ENCODE peak calls at places on chromosome 6, in four cellular contexts. One of them, this sample, is unnamed.
A peak's percentile ranks its signal among the peaks of the same experiment; 100 is the strongest.

GRCh38 chr6:98827295-98828159 is 6.8 kb upstream of the POU3F2 start:
- DNase-seq in lower lobe of right lung: no peak
- DNase-seq in cardiac muscle cell: peak; percentile 50
- DNase-seq in CD4-positive, alpha-beta memory T cell: no peak
- DNase-seq in this sample: peak; percentile 68

GRCh38 chr6:43355862-43356590 is 13.4 kb downstream of the ZNF318 start:
- DNase-seq in CD4-positive, alpha-beta memory T cell: no peak
- DNase-seq in cardiac muscle cell: peak; percentile 39
- DNase-seq in lower lobe of right lung: no peak
- DNase-seq in this sample: no peak

GRCh38 chr6:121064345-121064744 is 269.9 kb downstream of the TBC1D32 start:
- DNase-seq in cardiac muscle cell: no peak
- DNase-seq in CD4-positive, alpha-beta memory T cell: no peak
- DNase-seq in lower lobe of right lung: no peak
- DNase-seq in this sample: no peak

GRCh38 chr6:30687659-30688431 is 1.4 kb upstream of the PPP1R18 start:
- DNase-seq in cardiac muscle cell: no peak
- DNase-seq in lower lobe of right lung: no peak
- DNase-seq in CD4-positive, alpha-beta memory T cell: no peak
- DNase-seq in this sample: peak; percentile 75

GRCh38 chr6:159871241-159871640 is 19.5 kb upstream of the MAS1 start:
- DNase-seq in lower lobe of right lung: no peak
- DNase-seq in cardiac muscle cell: no peak
- DNase-seq in CD4-positive, alpha-beta memory T cell: no peak
- DNase-seq in this sample: no peak

GRCh38 chr6:30150151-30150550 is 10.9 kb downstream of the TRIM10 start:
- DNase-seq in CD4-positive, alpha-beta memory T cell: no peak
- DNase-seq in lower lobe of right lung: no peak
- DNase-seq in cardiac muscle cell: no peak
- DNase-seq in this sample: no peak

GRCh38 chr6:32570363-32570905 is 19.2 kb downstream of the HLA-DRB1 start:
- DNase-seq in cardiac muscle cell: no peak
- DNase-seq in CD4-positive, alpha-beta memory T cell: no peak
- DNase-seq in lower lobe of right lung: no peak
- DNase-seq in this sample: no peak

GRCh38 chr6:34657307-34657978 is 39.1 kb downstream of the ILRUN start:
- DNase-seq in CD4-positive, alpha-beta memory T cell: peak; percentile 50
- DNase-seq in cardiac muscle cell: peak; percentile 29
- DNase-seq in lower lobe of right lung: no peak
- DNase-seq in this sample: no peak

GRCh38 chr6:105272783-105273182 is 93.0 kb upstream of the POPDC3 start:
- DNase-seq in lower lobe of right lung: no peak
- DNase-seq in CD4-positive, alpha-beta memory T cell: no peak
- DNase-seq in cardiac muscle cell: peak; percentile 94
- DNase-seq in this sample: no peak

GRCh38 chr6:36375644-36376155 is 11.8 kb downstream of the ETV7 start:
- DNase-seq in lower lobe of right lung: no peak
- DNase-seq in CD4-positive, alpha-beta memory T cell: no peak
- DNase-seq in cardiac muscle cell: no peak
- DNase-seq in this sample: peak; percentile 63

GRCh38 chr6:51743999-51744398 is 343.4 kb downstream of the PKHD1 start:
- DNase-seq in CD4-positive, alpha-beta memory T cell: no peak
- DNase-seq in lower lobe of right lung: no peak
- DNase-seq in cardiac muscle cell: no peak
- DNase-seq in this sample: no peak

GRCh38 chr6:42366999-42367352 is 84.8 kb downstream of the TRERF1 start:
- DNase-seq in CD4-positive, alpha-beta memory T cell: no peak
- DNase-seq in cardiac muscle cell: no peak
- DNase-seq in lower lobe of right lung: no peak
- DNase-seq in this sample: no peak

GRCh38 chr6:46655803-46656202 is 3.0 kb downstream of the SLC25A27 start:
- DNase-seq in cardiac muscle cell: peak; percentile 51
- DNase-seq in lower lobe of right lung: no peak
- DNase-seq in CD4-positive, alpha-beta memory T cell: no peak
- DNase-seq in this sample: no peak

GRCh38 chr6:81215092-81215432 is 537.4 kb downstream of the TENT5A start:
- DNase-seq in cardiac muscle cell: no peak
- DNase-seq in CD4-positive, alpha-beta memory T cell: no peak
- DNase-seq in lower lobe of right lung: no peak
- DNase-seq in this sample: peak; percentile 15

GRCh38 chr6:158061709-158062461 is 80.2 kb downstream of the SYNJ2 start:
- DNase-seq in cardiac muscle cell: no peak
- DNase-seq in lower lobe of right lung: no peak
- DNase-seq in CD4-positive, alpha-beta memory T cell: no peak
- DNase-seq in this sample: no peak

GRCh38 chr6:158067436-158068015 is 85.9 kb downstream of the SYNJ2 start:
- DNase-seq in cardiac muscle cell: no peak
- DNase-seq in lower lobe of right lung: no peak
- DNase-seq in CD4-positive, alpha-beta memory T cell: no peak
- DNase-seq in this sample: no peak

GRCh38 chr6:158066161-158066781 is 84.6 kb downstream of the SYNJ2 start:
- DNase-seq in cardiac muscle cell: no peak
- DNase-seq in CD4-positive, alpha-beta memory T cell: no peak
- DNase-seq in lower lobe of right lung: no peak
- DNase-seq in this sample: peak; percentile 61

GRCh38 chr6:158063736-158064135 is 82.1 kb downstream of the SYNJ2 start:
- DNase-seq in cardiac muscle cell: no peak
- DNase-seq in lower lobe of right lung: no peak
- DNase-seq in CD4-positive, alpha-beta memory T cell: no peak
- DNase-seq in this sample: peak; percentile 54

DNA sequence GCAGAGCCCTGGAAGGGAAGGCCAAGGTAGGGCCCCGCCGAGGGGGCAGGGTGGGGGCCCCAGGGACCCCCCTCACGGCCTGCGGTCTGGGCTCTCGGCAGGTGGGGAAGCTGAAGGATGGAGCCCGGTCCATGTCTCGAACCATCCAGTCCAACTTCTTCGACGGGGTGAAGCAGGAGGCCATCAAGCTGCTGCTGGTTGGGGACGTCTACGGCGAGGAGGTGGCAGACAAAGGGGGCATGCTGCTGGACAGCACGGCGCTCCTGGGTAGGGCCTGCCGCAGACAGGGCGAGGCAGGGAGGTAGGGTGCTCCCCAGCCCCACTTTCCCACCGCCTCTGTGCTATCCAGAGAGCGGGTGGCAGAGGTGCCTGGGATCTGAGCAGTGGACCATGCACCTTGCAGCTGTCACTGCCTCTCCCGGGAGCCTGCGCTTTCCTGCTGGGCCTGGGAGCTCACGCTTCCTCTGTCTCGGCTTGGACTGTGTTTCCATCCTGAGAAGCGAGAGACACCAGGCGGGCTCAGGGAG is 83.1 kb downstream of the SYNJ2 start:
- DNase-seq in cardiac muscle cell: no peak
- DNase-seq in lower lobe of right lung: no peak
- DNase-seq in CD4-positive, alpha-beta memory T cell: no peak
- DNase-seq in this sample: peak; percentile 57
- H3K4me1 ChIP-seq in cardiac muscle cell: no peaks in the 10 kb centered on the region
- H3K4me1 ChIP-seq in lower lobe of right lung: peaks cover 30% of the 10 kb centered on the region
- H3K4me1 ChIP-seq in CD4-positive, alpha-beta memory T cell: peaks cover 20% of the 10 kb centered on the region
- H3K4me1 ChIP-seq in this sample: no peaks in the 10 kb centered on the region

GRCh38 chr6:149231786-149232185 is 85.7 kb upstream of the TAB2 start:
- DNase-seq in lower lobe of right lung: no peak
- DNase-seq in cardiac muscle cell: no peak
- DNase-seq in CD4-positive, alpha-beta memory T cell: no peak
- DNase-seq in this sample: no peak
- H3K27ac ChIP-seq in lower lobe of right lung: no peak overlapping the region
- H3K27ac ChIP-seq in cardiac muscle cell: no peak overlapping the region
- H3K27ac ChIP-seq in CD4-positive, alpha-beta memory T cell: no peak overlapping the region
- H3K27ac ChIP-seq in this sample: no peak overlapping the region

GRCh38 chr6:168442646-168443045 is 1.7 kb downstream of the SMOC2 start:
- DNase-seq in lower lobe of right lung: no peak
- DNase-seq in cardiac muscle cell: peak; percentile 19
- DNase-seq in CD4-positive, alpha-beta memory T cell: no peak
- DNase-seq in this sample: no peak

GRCh38 chr6:168440520-168441433 is at the start of gene SMOC2:
- DNase-seq in lower lobe of right lung: no peak
- DNase-seq in cardiac muscle cell: peak; percentile 43
- DNase-seq in CD4-positive, alpha-beta memory T cell: no peak
- DNase-seq in this sample: peak; percentile 76

GRCh38 chr6:168437751-168438150 is 3.2 kb upstream of the SMOC2 start:
- DNase-seq in lower lobe of right lung: no peak
- DNase-seq in CD4-positive, alpha-beta memory T cell: no peak
- DNase-seq in cardiac muscle cell: no peak
- DNase-seq in this sample: no peak

GRCh38 chr6:168439791-168440491 is 1.0 kb upstream of the SMOC2 start:
- DNase-seq in lower lobe of right lung: no peak
- DNase-seq in CD4-positive, alpha-beta memory T cell: no peak
- DNase-seq in cardiac muscle cell: no peak
- DNase-seq in this sample: no peak

DNA sequence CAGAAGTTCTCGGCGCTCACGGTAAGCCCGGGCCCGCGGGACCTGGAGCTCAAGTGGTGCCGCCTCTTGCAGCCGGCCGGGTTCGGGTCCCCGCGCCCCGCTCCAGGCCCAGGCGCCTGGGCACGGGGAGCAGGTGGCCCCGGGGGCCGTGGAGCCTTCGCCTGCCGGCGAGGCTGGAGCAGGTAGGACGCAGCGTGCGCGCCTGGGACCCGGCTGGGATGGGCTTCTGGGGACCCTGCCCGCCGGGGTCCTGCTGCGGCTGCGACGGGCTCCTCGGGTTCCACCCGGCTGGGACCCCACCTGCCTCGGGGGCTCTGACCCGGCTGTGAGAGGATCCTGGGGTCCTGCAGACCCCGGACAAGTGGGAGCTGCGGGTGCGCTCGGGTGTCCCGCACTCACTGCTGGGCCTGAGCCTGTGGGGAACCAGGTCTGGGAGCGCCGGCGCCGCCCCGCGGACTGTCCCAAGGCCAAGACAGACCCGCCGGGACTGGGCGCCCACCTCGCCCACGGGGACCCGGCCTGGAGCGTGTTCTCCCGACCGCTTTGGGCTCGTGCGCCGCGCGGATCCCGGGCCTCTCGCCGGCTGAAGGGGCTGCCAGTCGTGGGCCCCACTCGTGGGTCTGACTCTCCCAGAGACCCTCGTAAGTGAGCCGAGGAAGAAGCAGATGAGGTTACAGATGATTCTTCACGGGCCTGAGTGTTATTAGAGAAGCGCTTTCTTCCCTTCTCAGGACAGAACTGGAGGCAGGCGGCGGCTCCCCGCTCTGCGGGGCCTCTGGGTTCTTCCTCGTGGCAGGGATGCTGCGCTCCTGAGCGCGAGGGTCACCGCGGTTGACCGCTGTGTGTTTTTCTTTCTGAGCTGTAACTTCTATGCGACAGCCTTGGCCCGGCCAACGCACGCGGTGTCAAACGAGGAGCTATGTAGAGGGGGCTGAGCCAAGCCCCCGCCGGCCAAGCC is 729 bp downstream of the SMOC2 start:
- DNase-seq in lower lobe of right lung: no peak
- DNase-seq in CD4-positive, alpha-beta memory T cell: no peak
- DNase-seq in cardiac muscle cell: peak; percentile 27
- DNase-seq in this sample: no peak
- H3K27me3 ChIP-seq in lower lobe of right lung: peaks cover 46% of the 10 kb centered on the region
- H3K27me3 ChIP-seq in CD4-positive, alpha-beta memory T cell: no peaks in the 10 kb centered on the region
- H3K27me3 ChIP-seq in cardiac muscle cell: peaks cover 69% of the 10 kb centered on the region
- H3K27me3 ChIP-seq in this sample: no peaks in the 10 kb centered on the region

GRCh38 chr6:108633436-108633835 is 72.7 kb downstream of the FOXO3 start:
- DNase-seq in lower lobe of right lung: no peak
- DNase-seq in cardiac muscle cell: no peak
- DNase-seq in CD4-positive, alpha-beta memory T cell: no peak
- DNase-seq in this sample: no peak
- H3K4me1 ChIP-seq in lower lobe of right lung: peaks cover 80% of the 10 kb centered on the region
- H3K4me1 ChIP-seq in cardiac muscle cell: peaks cover 4% of the 10 kb centered on the region
- H3K4me1 ChIP-seq in CD4-positive, alpha-beta memory T cell: peaks cover 43% of the 10 kb centered on the region
- H3K4me1 ChIP-seq in this sample: peaks cover 15% of the 10 kb centered on the region

GRCh38 chr6:166489301-166490155 is 97.0 kb downstream of the RAMACL start:
- DNase-seq in CD4-positive, alpha-beta memory T cell: no peak
- DNase-seq in lower lobe of right lung: no peak
- DNase-seq in cardiac muscle cell: no peak
- DNase-seq in this sample: no peak
- H3K27ac ChIP-seq in CD4-positive, alpha-beta memory T cell: no peak overlapping the region
- H3K27ac ChIP-seq in lower lobe of right lung: no peak overlapping the region
- H3K27ac ChIP-seq in cardiac muscle cell: no peak overlapping the region
- H3K27ac ChIP-seq in this sample: no peak overlapping the region

GRCh38 chr6:45421700-45422540 is 44.2 kb upstream of the SUPT3H start:
- DNase-seq in lower lobe of right lung: peak; percentile 68
- DNase-seq in CD4-positive, alpha-beta memory T cell: peak; percentile 61
- DNase-seq in cardiac muscle cell: peak; percentile 62
- DNase-seq in this sample: peak; percentile 83

GRCh38 chr6:45422541-45423110 is 44.9 kb upstream of the SUPT3H start:
- DNase-seq in CD4-positive, alpha-beta memory T cell: peak; percentile 85
- DNase-seq in lower lobe of right lung: peak; percentile 61
- DNase-seq in cardiac muscle cell: peak; percentile 36
- DNase-seq in this sample: peak; percentile 81

GRCh38 chr6:45423901-45424627 is 46.3 kb upstream of the SUPT3H start:
- DNase-seq in lower lobe of right lung: peak; percentile 70
- DNase-seq in CD4-positive, alpha-beta memory T cell: peak; percentile 41
- DNase-seq in cardiac muscle cell: peak; percentile 59
- DNase-seq in this sample: peak; percentile 62

GRCh38 chr6:45424628-45424955 is 46.9 kb upstream of the SUPT3H start:
- DNase-seq in CD4-positive, alpha-beta memory T cell: no peak
- DNase-seq in cardiac muscle cell: no peak
- DNase-seq in lower lobe of right lung: no peak
- DNase-seq in this sample: no peak

DNA sequence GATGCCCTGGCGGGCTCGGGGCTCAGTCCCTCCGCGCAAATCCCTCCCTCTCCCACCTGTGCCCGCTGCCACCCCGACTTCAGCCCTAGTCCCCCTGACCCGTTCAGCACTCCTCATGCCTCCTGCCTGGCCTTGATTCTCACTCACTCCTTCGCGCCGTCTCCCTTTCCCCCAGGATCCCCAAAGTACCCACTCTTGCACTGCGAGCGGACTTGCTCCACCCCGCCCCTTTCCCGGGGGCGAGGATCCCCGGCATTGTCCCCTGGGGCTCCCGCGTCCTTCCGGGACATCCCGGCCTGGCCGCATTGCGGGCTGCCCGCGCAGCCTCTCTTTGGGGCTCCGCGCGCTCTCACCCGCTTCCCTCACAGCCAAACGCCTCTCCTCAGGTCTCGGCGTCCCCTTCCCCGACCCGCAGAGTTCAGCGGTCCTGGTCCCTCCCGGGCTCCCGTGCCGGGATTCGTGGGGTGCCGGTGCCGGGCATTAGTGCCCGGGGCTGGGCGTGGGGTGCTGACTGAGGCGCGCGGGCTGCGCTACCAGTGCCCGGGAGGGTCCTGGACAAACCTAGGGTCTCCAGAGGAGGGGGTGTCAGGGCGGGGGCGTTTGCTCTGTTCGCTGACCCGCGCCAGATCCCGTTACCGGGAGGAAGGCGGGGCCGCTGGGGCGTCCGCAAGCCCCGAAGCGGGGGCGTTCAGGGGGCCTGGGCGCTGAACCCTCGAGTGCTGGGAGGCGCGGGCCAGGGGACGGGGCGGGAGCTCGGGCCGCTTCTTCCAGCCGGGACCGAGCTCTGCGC is 45.6 kb upstream of the SUPT3H start:
- DNase-seq in CD4-positive, alpha-beta memory T cell: no peak
- DNase-seq in cardiac muscle cell: peak; percentile 35
- DNase-seq in lower lobe of right lung: peak; percentile 63
- DNase-seq in this sample: peak; percentile 81
- H3K27me3 ChIP-seq in CD4-positive, alpha-beta memory T cell: no peaks in the 10 kb centered on the region
- H3K27me3 ChIP-seq in cardiac muscle cell: peaks cover 84% of the 10 kb centered on the region
- H3K27me3 ChIP-seq in lower lobe of right lung: peaks cover 41% of the 10 kb centered on the region
- H3K27me3 ChIP-seq in this sample: no peaks in the 10 kb centered on the region